ENCODE peak calls at places on chromosomes 16 and 17, in five cellular contexts. One of them, this sample, is unnamed.

GRCh38 chr17:69246726-69247375 is 18.2 kb upstream of the ABCA10 start:
- DNase-seq in heart left ventricle: no peak
- DNase-seq in body of pancreas: no peak
- DNase-seq in endothelial cell of umbilical vein: peak; percentile 69
- DNase-seq in A549: peak; percentile 55
- DNase-seq in this sample: no peak

GRCh38 chr16:84643180-84643583 is 5.1 kb upstream of the KLHL36 start:
- DNase-seq in heart left ventricle: peak; percentile 85
- DNase-seq in body of pancreas: peak; percentile 66
- DNase-seq in endothelial cell of umbilical vein: no peak
- DNase-seq in A549: no peak
- DNase-seq in this sample: peak; percentile 91

GRCh38 chr16:75043175-75043937 is 44.5 kb downstream of the ZNRF1 start:
- DNase-seq in heart left ventricle: no peak
- DNase-seq in body of pancreas: no peak
- DNase-seq in endothelial cell of umbilical vein: peak; percentile 86
- DNase-seq in A549: no peak
- DNase-seq in this sample: peak; percentile 47

GRCh38 chr17:77427471-77427991 is 286.8 kb downstream of the SEC14L1 start:
- DNase-seq in heart left ventricle: peak; percentile 80
- DNase-seq in body of pancreas: peak; percentile 42
- DNase-seq in endothelial cell of umbilical vein: no peak
- DNase-seq in A549: peak; percentile 61
- DNase-seq in this sample: peak; percentile 89

GRCh38 chr17:13822671-13823070 is 220.9 kb upstream of the HS3ST3A1 start:
- DNase-seq in heart left ventricle: no peak
- DNase-seq in body of pancreas: no peak
- DNase-seq in endothelial cell of umbilical vein: no peak
- DNase-seq in A549: no peak
- DNase-seq in this sample: no peak

GRCh38 chr16:88376053-88376834 is 6.5 kb upstream of the ZNF469 start:
- DNase-seq in heart left ventricle: peak; percentile 20
- DNase-seq in body of pancreas: no peak
- DNase-seq in endothelial cell of umbilical vein: no peak
- DNase-seq in A549: no peak
- DNase-seq in this sample: no peak

GRCh38 chr17:44278006-44278405 is 10.1 kb upstream of the SLC4A1 start:
- DNase-seq in heart left ventricle: no peak
- DNase-seq in body of pancreas: no peak
- DNase-seq in endothelial cell of umbilical vein: no peak
- DNase-seq in A549: no peak
- DNase-seq in this sample: no peak

GRCh38 chr17:49015179-49015923 is 18.2 kb downstream of the IGF2BP1 start:
- DNase-seq in heart left ventricle: no peak
- DNase-seq in body of pancreas: no peak
- DNase-seq in endothelial cell of umbilical vein: no peak
- DNase-seq in A549: no peak
- DNase-seq in this sample: no peak

GRCh38 chr16:57143125-57143965 is 42.5 kb downstream of the PSME3IP1 start:
- DNase-seq in heart left ventricle: no peak
- DNase-seq in body of pancreas: no peak
- DNase-seq in endothelial cell of umbilical vein: no peak
- DNase-seq in A549: no peak
- DNase-seq in this sample: no peak

GRCh38 chr17:16872836-16873653 is 98.9 kb downstream of the TNFRSF13B start:
- DNase-seq in heart left ventricle: no peak
- DNase-seq in body of pancreas: peak; percentile 26
- DNase-seq in endothelial cell of umbilical vein: no peak
- DNase-seq in A549: peak; percentile 57
- DNase-seq in this sample: no peak

GRCh38 chr16:56626685-56627084 is 1.1 kb downstream of the MT1E start:
- DNase-seq in heart left ventricle: no peak
- DNase-seq in body of pancreas: no peak
- DNase-seq in endothelial cell of umbilical vein: no peak
- DNase-seq in A549: no peak
- DNase-seq in this sample: no peak

GRCh38 chr16:87317766-87318121 is 552 bp upstream of the C16orf95 start:
- DNase-seq in heart left ventricle: peak; percentile 48
- DNase-seq in body of pancreas: peak; percentile 67
- DNase-seq in endothelial cell of umbilical vein: no peak
- DNase-seq in A549: peak; percentile 56
- DNase-seq in this sample: peak; percentile 52

GRCh38 chr16:1887711-1888354 is 15.9 kb upstream of the MEIOB start:
- DNase-seq in heart left ventricle: no peak
- DNase-seq in body of pancreas: no peak
- DNase-seq in endothelial cell of umbilical vein: no peak
- DNase-seq in A549: no peak
- DNase-seq in this sample: no peak

GRCh38 chr16:49754495-49755290 is 101.2 kb downstream of the ZNF423 start:
- DNase-seq in heart left ventricle: peak; percentile 55
- DNase-seq in body of pancreas: no peak
- DNase-seq in endothelial cell of umbilical vein: peak; percentile 64
- DNase-seq in A549: no peak
- DNase-seq in this sample: no peak

GRCh38 chr16:8986818-8987191 is 23.1 kb upstream of the USP7 start:
- DNase-seq in heart left ventricle: no peak
- DNase-seq in body of pancreas: no peak
- DNase-seq in endothelial cell of umbilical vein: no peak
- DNase-seq in A549: no peak
- DNase-seq in this sample: no peak

GRCh38 chr17:6487243-6488007 is 43.2 kb downstream of the PIMREG start:
- DNase-seq in heart left ventricle: no peak
- DNase-seq in body of pancreas: no peak
- DNase-seq in endothelial cell of umbilical vein: no peak
- DNase-seq in A549: no peak
- DNase-seq in this sample: peak; percentile 36

GRCh38 chr17:78173025-78173715 is 4.8 kb downstream of the SYNGR2 start:
- DNase-seq in heart left ventricle: no peak
- DNase-seq in body of pancreas: no peak
- DNase-seq in endothelial cell of umbilical vein: no peak
- DNase-seq in A549: no peak
- DNase-seq in this sample: no peak

GRCh38 chr16:50859628-50860360 is 117.9 kb downstream of the CYLD start:
- DNase-seq in heart left ventricle: no peak
- DNase-seq in body of pancreas: no peak
- DNase-seq in endothelial cell of umbilical vein: no peak
- DNase-seq in A549: no peak
- DNase-seq in this sample: no peak

GRCh38 chr17:65487161-65487560 is 74.3 kb downstream of the AXIN2 start:
- DNase-seq in heart left ventricle: no peak
- DNase-seq in body of pancreas: no peak
- DNase-seq in endothelial cell of umbilical vein: no peak
- DNase-seq in A549: no peak
- DNase-seq in this sample: no peak

GRCh38 chr16:65524997-65525396 is 403.1 kb upstream of the CDH11 start:
- DNase-seq in heart left ventricle: peak; percentile 34
- DNase-seq in body of pancreas: no peak
- DNase-seq in endothelial cell of umbilical vein: no peak
- DNase-seq in A549: no peak
- DNase-seq in this sample: no peak

GRCh38 chr17:59837362-59838195 is 55.2 kb downstream of the TUBD1 start:
- DNase-seq in heart left ventricle: peak; percentile 41
- DNase-seq in body of pancreas: peak; percentile 95
- DNase-seq in endothelial cell of umbilical vein: peak; percentile 99
- DNase-seq in A549: peak; percentile 100
- DNase-seq in this sample: peak; percentile 89

GRCh38 chr16:51922476-51922875 is 624.5 kb downstream of the TOX3 start:
- DNase-seq in heart left ventricle: no peak
- DNase-seq in body of pancreas: no peak
- DNase-seq in endothelial cell of umbilical vein: no peak
- DNase-seq in A549: no peak
- DNase-seq in this sample: no peak

GRCh38 chr16:75252946-75253911 is 1.8 kb upstream of the BCAR1 start:
- DNase-seq in heart left ventricle: no peak
- DNase-seq in body of pancreas: peak; percentile 20
- DNase-seq in endothelial cell of umbilical vein: peak; percentile 63
- DNase-seq in A549: no peak
- DNase-seq in this sample: peak; percentile 59

GRCh38 chr17:57009737-57010445 is 32.0 kb downstream of the SCPEP1 start:
- DNase-seq in heart left ventricle: peak; percentile 43
- DNase-seq in body of pancreas: peak; percentile 62
- DNase-seq in endothelial cell of umbilical vein: peak; percentile 73
- DNase-seq in A549: peak; percentile 72
- DNase-seq in this sample: peak; percentile 20

GRCh38 chr16:73886378-73886777 is 410.2 kb upstream of the PSMD7 start:
- DNase-seq in heart left ventricle: no peak
- DNase-seq in body of pancreas: no peak
- DNase-seq in endothelial cell of umbilical vein: no peak
- DNase-seq in A549: no peak
- DNase-seq in this sample: no peak

GRCh38 chr16:1527836-1528811 is 5.3 kb upstream of the TMEM204 start:
- DNase-seq in heart left ventricle: peak; percentile 82
- DNase-seq in body of pancreas: peak; percentile 67
- DNase-seq in endothelial cell of umbilical vein: peak; percentile 49
- DNase-seq in A549: no peak
- DNase-seq in this sample: no peak

GRCh38 chr17:38532451-38532850 is 73.3 kb downstream of the SRCIN1 start:
- DNase-seq in heart left ventricle: no peak
- DNase-seq in body of pancreas: no peak
- DNase-seq in endothelial cell of umbilical vein: no peak
- DNase-seq in A549: no peak
- DNase-seq in this sample: no peak

GRCh38 chr16:49491736-49492089 is 118.1 kb downstream of the C16orf78 start:
- DNase-seq in heart left ventricle: peak; percentile 57
- DNase-seq in body of pancreas: peak; percentile 48
- DNase-seq in endothelial cell of umbilical vein: peak; percentile 20
- DNase-seq in A549: peak; percentile 10
- DNase-seq in this sample: peak; percentile 34

GRCh38 chr16:84175351-84176081 is 11.3 kb downstream of the TAF1C start:
- DNase-seq in heart left ventricle: peak; percentile 57
- DNase-seq in body of pancreas: peak; percentile 53
- DNase-seq in endothelial cell of umbilical vein: peak; percentile 52
- DNase-seq in A549: no peak
- DNase-seq in this sample: peak; percentile 30

GRCh38 chr17:32495347-32496253 is 8.8 kb downstream of the CDK5R1 start:
- DNase-seq in heart left ventricle: peak; percentile 67
- DNase-seq in body of pancreas: peak; percentile 31
- DNase-seq in endothelial cell of umbilical vein: peak; percentile 53
- DNase-seq in A549: no peak
- DNase-seq in this sample: no peak

GRCh38 chr17:7716901-7717755 is at the start of gene DNAH2:
- DNase-seq in heart left ventricle: peak; percentile 74
- DNase-seq in body of pancreas: peak; percentile 87
- DNase-seq in endothelial cell of umbilical vein: peak; percentile 81
- DNase-seq in A549: peak; percentile 93
- DNase-seq in this sample: peak; percentile 88

GRCh38 chr16:31807086-31807485 is 66.5 kb upstream of the ZNF267 start:
- DNase-seq in heart left ventricle: no peak
- DNase-seq in body of pancreas: no peak
- DNase-seq in endothelial cell of umbilical vein: no peak
- DNase-seq in A549: no peak
- DNase-seq in this sample: no peak

GRCh38 chr17:82348866-82349265 is 10.2 kb upstream of the TEX19 start:
- DNase-seq in heart left ventricle: no peak
- DNase-seq in body of pancreas: no peak
- DNase-seq in endothelial cell of umbilical vein: no peak
- DNase-seq in A549: no peak
- DNase-seq in this sample: no peak

GRCh38 chr16:53773881-53774280 is 69.9 kb downstream of the FTO start:
- DNase-seq in heart left ventricle: no peak
- DNase-seq in body of pancreas: no peak
- DNase-seq in endothelial cell of umbilical vein: no peak
- DNase-seq in A549: no peak
- DNase-seq in this sample: no peak

DNA sequence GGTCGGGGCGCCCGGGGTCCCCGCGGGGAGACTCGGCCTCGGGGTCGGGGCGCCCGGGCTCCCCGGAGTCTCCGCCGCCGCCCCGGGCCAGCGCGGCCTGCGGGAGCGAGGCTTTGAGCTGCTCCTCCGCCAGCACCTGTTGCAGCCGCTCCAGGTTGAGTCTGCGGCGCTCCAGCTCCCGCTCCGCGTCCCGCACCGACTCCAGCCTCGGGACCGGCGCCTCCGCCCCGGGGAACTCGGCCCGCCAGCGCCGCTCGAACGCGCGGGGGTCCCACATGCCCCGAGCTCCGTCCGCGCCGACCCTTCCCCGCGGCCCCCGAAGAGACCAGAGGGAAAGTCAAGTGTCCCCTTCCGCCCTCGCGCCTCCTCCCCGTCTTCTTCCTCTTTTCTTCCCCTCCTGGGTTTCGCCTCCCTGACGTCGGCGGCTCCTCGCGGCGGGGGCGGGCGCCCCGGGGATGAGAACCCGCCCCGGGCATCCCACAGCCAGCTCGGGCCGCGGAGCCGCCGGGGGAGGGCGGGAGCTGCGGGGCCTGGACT is 40.8 kb upstream of the BHLHA9 start:
- DNase-seq in heart left ventricle: peak; percentile 79
- DNase-seq in body of pancreas: peak; percentile 25
- DNase-seq in endothelial cell of umbilical vein: no peak
- DNase-seq in A549: no peak
- DNase-seq in this sample: no peak
- TF ChIP-seq POLR2A in heart left ventricle: no peak
- TF ChIP-seq POLR2A in body of pancreas: peak; percentile 50
- TF ChIP-seq POLR2A in endothelial cell of umbilical vein: no peak
- TF ChIP-seq POLR2A in A549: peak; percentile 34
- TF ChIP-seq POLR2A in this sample: no peak

GRCh38 chr17:75241502-75241901 is 19.9 kb downstream of the GGA3 start:
- DNase-seq in heart left ventricle: no peak
- DNase-seq in body of pancreas: no peak
- DNase-seq in endothelial cell of umbilical vein: no peak
- DNase-seq in A549: no peak
- DNase-seq in this sample: no peak

GRCh38 chr17:75242461-75243042 is 18.9 kb downstream of the GGA3 start:
- DNase-seq in heart left ventricle: no peak
- DNase-seq in body of pancreas: no peak
- DNase-seq in endothelial cell of umbilical vein: no peak
- DNase-seq in A549: no peak
- DNase-seq in this sample: no peak

GRCh38 chr17:75241143-75241430 is 20.3 kb downstream of the GGA3 start:
- DNase-seq in heart left ventricle: no peak
- DNase-seq in body of pancreas: no peak
- DNase-seq in endothelial cell of umbilical vein: no peak
- DNase-seq in A549: no peak
- DNase-seq in this sample: no peak

GRCh38 chr17:75240394-75241142 is 20.8 kb downstream of the GGA3 start:
- DNase-seq in heart left ventricle: no peak
- DNase-seq in body of pancreas: no peak
- DNase-seq in endothelial cell of umbilical vein: peak; percentile 45
- DNase-seq in A549: peak; percentile 77
- DNase-seq in this sample: no peak

GRCh38 chr17:75241996-75242460 is 19.4 kb downstream of the GGA3 start:
- DNase-seq in heart left ventricle: no peak
- DNase-seq in body of pancreas: no peak
- DNase-seq in endothelial cell of umbilical vein: no peak
- DNase-seq in A549: no peak
- DNase-seq in this sample: no peak
- H3K27ac ChIP-seq in heart left ventricle: no peak overlapping the region
- H3K27ac ChIP-seq in body of pancreas: no peak overlapping the region
- H3K27ac ChIP-seq in endothelial cell of umbilical vein: no peak overlapping the region
- H3K27ac ChIP-seq in A549: no peak overlapping the region
- H3K27ac ChIP-seq in this sample: no peak overlapping the region

GRCh38 chr17:3888343-3889171 is 4.3 kb downstream of the CAMKK1 start:
- DNase-seq in heart left ventricle: peak; percentile 80
- DNase-seq in body of pancreas: peak; percentile 61
- DNase-seq in endothelial cell of umbilical vein: peak; percentile 80
- DNase-seq in A549: no peak
- DNase-seq in this sample: peak; percentile 96
- TF ChIP-seq POLR2A in heart left ventricle: no peak
- TF ChIP-seq POLR2A in body of pancreas: peak; percentile 11
- TF ChIP-seq POLR2A in endothelial cell of umbilical vein: no peak
- TF ChIP-seq POLR2A in A549: no peak
- TF ChIP-seq POLR2A in this sample: peak; percentile 71

GRCh38 chr17:61361084-61361483 is 38.6 kb upstream of the TBX2 start:
- DNase-seq in heart left ventricle: no peak
- DNase-seq in body of pancreas: no peak
- DNase-seq in endothelial cell of umbilical vein: no peak
- DNase-seq in A549: no peak
- DNase-seq in this sample: no peak
- H3K27ac ChIP-seq in heart left ventricle: no peak overlapping the region
- H3K27ac ChIP-seq in body of pancreas: no peak overlapping the region
- H3K27ac ChIP-seq in endothelial cell of umbilical vein: no peak overlapping the region
- H3K27ac ChIP-seq in A549: peak overlapping the region; percentile 60
- H3K27ac ChIP-seq in this sample: no peak overlapping the region

This sample was measured in uterus.